ENCODE peak calls at places on chromosome 20, in five cellular contexts. F is GM20000, K is left ventricle myocardium inferior, M is AG09309, I is astrocyte of the cerebellum. D is an unnamed sample.

GRCh38 chr20:36149469-36149868 is 5.1 kb upstream of the EPB41L1 start:
- DNase-seq in M (no peak), F (no peak), K (peak; percentile 77), I (no peak), D (no peak)

GRCh38 chr20:33914871-33915270 is 78.8 kb upstream of the RALY start:
- DNase-seq in I (peak; percentile 74), M (no peak), F (no peak), K (no peak), D (no peak)

GRCh38 chr20:50163570-50164317 is 10.2 kb upstream of the PEDS1 start:
- DNase-seq in M (no peak), K (peak; percentile 59), I (no peak), F (no peak), D (no peak)

GRCh38 chr20:56465997-56466396 is 2.4 kb upstream of the RTF2 start:
- DNase-seq in M (no peak), K (no peak), I (no peak), F (peak; percentile 49), D (peak; percentile 52)

GRCh38 chr20:37273988-37274387 is 12.4 kb upstream of the GHRH start:
- DNase-seq in I (no peak), M (no peak), K (no peak), F (no peak), D (no peak)

GRCh38 chr20:50312682-50313187 is 122.1 kb downstream of the CEBPB start:
- DNase-seq in I (peak; percentile 69), M (no peak), F (no peak), K (peak; percentile 70), D (no peak)

GRCh38 chr20:61408951-61409740 is 157.1 kb downstream of the CDH4 start:
- DNase-seq in I (no peak), F (no peak), M (no peak), K (no peak), D (no peak)

GRCh38 chr20:35306931-35307517 is 14.8 kb upstream of the FAM83C start:
- DNase-seq in K (peak; percentile 25), I (peak; percentile 35), M (no peak), F (no peak), D (no peak)

GRCh38 chr20:2871111-2871465 is 2.2 kb upstream of the PTPRA start:
- DNase-seq in I (no peak), M (no peak), F (no peak), K (no peak), D (no peak)

DNA sequence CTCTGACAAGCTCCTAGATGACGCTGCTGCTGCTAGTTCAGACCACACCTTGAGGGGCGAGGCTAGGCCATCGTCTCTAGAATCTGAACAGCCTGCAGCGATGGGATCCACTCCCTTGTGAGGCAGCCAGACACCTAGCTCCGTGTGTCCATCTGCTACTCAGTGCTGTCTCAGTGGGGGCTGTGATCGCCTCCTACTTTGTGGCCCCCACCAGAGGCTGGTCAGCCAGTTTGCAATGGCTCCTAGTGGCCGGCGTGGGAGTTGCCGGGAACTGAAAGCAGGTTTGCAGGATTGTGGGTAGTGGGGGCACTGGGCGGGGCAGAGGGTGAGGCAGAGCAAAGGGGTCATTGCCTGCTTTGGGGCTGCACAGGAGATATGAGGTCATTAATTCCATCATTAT is 2.8 kb downstream of the CCN5 start:
- DNase-seq in M (no peak), K (no peak), I (no peak), F (no peak), D (no peak)
- TF ChIP-seq CTCF in M (peak; percentile 39), K (peak; percentile 41), I (peak; percentile 50), F (no peak), D (no peak)

DNA sequence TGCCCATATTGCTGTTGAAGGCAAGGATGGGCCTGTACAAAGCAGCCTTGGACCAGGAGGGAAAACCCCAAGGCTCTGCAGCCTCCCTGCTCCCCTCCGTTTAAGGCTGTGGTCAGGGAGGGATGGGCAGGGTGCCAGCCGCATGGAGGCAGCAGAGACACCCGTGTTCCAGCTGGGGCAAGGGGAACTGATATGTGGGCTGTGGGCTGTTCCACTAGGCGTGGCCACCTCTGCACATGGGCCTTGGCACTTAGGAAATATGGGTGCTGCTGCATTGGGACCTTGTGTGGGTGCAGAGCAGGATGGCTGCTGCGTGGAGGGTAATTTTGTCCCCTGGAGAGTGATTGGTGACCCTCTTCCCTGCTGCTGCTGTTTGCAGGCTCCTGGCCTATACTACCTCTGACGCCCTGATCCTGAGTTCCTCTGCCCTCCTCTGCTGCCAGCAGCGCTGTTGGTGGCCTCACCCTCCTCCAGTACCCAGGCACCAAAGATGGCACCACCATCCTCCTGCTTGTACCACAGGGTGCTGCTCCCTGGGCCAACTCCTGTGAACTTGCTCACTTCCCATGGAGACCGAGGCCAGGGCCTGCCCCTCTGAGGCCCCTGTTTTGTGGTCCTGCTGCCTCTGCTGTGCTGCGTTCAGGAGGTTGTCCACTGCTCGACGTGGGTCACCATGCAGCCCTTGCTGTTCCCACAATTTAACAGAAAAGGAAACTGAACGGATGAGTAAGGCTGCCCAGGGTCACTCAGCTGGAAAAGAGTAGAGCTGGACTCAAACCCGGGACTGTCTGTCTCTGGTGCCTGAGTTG is 35.3 kb downstream of the PANK2 start:
- DNase-seq in F (no peak), I (no peak), K (peak; percentile 63), M (no peak), D (no peak)
- TF ChIP-seq CTCF in F (no peak), I (no peak), K (no peak), M (no peak), D (peak; percentile 27)

GRCh38 chr20:45111799-45112471 is 3.0 kb downstream of the WFDC5 start:
- DNase-seq in F (peak; percentile 34), K (no peak), I (no peak), M (no peak), D (no peak)
- TF ChIP-seq CTCF in F (peak; percentile 16), K (peak; percentile 57), I (peak; percentile 56), M (peak; percentile 41), D (peak; percentile 47)

DNA sequence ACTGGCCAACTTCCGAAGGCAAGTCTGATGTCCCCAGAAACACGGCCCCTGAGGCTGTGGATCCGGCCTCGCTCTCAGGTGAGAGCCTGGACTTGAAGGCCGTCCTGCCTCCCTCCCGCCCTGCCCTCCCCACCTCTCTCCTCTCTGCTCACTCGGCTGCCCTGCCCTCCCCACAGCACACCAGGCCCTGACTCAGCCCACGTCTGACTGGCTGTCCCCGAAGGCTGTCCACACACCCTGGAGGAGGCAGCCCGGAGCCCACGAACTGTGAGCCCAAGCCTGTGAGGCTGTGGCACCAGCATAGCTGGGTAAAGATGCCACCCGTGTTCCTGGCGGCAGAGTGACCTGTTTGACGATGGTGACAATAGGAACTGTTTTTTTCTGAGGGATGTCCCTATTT is 16.3 kb downstream of the GATA5 start:
- DNase-seq in K (no peak), I (no peak), M (no peak), F (no peak), D (no peak)
- TF ChIP-seq CTCF in K (no peak), I (no peak), M (no peak), F (no peak), D (no peak)

DNA sequence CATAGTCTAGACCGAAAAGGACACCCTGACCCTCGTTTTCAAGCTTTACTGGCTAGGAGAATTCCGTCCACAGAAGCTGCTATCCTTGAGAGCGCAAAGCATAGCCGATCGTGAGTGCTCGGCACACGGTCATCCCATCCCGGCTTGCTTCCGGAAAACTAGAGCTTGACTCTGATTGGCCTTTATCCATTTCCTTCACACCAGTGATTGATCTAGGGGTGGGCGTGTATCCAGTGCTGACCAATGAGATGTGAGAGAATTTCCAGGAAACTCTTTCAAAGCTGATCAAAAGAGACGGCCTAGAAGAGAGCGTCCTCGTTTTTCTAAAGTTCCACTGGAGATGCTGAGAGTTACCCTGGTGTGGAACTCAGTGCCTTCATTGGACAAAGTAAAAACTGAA is 41.0 kb upstream of the NFATC2 start:
- DNase-seq in I (no peak), M (no peak), F (no peak), K (no peak), D (no peak)
- TF ChIP-seq CTCF in I (no peak), M (no peak), F (no peak), K (no peak), D (no peak)

GRCh38 chr20:62898970-62899632 is 27.2 kb downstream of the DIDO1 start:
- DNase-seq in K (no peak), F (peak; percentile 73), M (no peak), I (no peak), D (peak; percentile 74)

GRCh38 chr20:62901891-62902290 is 24.4 kb downstream of the DIDO1 start:
- DNase-seq in F (no peak), M (no peak), I (no peak), K (no peak), D (no peak)

GRCh38 chr20:62900052-62900691 is 26.1 kb downstream of the DIDO1 start:
- DNase-seq in K (peak; percentile 64), I (no peak), M (peak; percentile 23), F (peak; percentile 90), D (peak; percentile 89)

GRCh38 chr20:62899633-62900051 is 26.7 kb downstream of the DIDO1 start:
- DNase-seq in I (no peak), M (no peak), K (no peak), F (no peak), D (no peak)

DNA sequence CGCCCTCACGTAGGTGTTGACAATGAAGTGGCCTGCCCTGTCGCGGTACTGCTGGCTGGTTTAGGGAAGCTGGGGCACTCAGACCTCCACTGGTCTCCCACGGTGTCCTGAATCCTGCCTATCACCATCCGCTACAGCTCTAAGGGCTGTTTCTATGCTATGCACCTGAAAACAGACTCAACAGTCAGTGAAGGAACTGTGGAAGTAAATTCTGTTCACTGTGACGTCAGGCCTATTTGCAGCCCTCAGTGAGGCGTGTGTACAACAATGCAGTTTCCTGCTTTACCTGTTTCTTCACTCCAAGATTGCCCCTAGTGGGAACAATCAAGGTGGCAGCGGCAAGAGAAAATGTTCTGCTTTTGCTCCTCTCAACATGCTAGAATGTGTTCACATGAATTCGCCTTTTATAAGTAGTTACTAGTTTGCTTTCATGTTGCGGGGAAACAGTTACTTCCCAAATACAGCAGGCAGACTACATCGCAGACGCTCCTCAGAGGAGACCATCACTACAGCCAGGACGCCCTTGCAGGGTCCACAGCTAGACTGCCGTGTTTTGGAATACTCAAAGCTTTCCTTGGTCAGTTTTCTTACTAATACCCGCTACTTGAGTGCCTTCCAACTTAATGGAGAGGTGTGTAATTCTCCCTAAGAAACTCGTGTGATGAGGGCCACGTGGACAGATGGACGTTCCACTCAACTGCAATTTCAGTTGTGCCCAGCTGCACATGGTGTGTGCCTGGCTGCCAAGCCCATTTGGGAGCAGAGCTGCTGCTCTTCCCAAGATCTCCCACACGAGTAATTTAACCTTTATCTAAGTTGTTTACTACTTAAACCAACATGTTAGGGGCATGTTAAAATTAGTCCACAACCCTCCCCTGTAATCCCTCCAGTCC is 25.4 kb downstream of the DIDO1 start:
- DNase-seq in K (no peak), I (no peak), F (no peak), M (no peak), D (no peak)
- TF ChIP-seq CTCF in K (no peak), I (peak; percentile 41), F (no peak), M (peak; percentile 11), D (no peak)